ENCODE peak calls at places on chromosome 16, in six cellular contexts. F is fibroblast of lung, I is WERI-Rb-1, S is RWPE1, X is iPS DF 6.9, U is uterus. C is an unnamed sample.

GRCh38 chr16:71467810-71468209 is 5.8 kb upstream of the ZNF23 start:
- DNase-seq in F (peak; percentile 31), I (no peak), S (peak; percentile 75), X (no peak), U (no peak), C (peak; percentile 1)

GRCh38 chr16:10881479-10882030 is 4.6 kb downstream of the CIITA start:
- DNase-seq in F (no peak), I (no peak), S (no peak), X (no peak), U (no peak), C (no peak)

GRCh38 chr16:80527297-80527696 is 13.5 kb upstream of the DYNLRB2 start:
- DNase-seq in F (peak; percentile 17), I (peak; percentile 3), S (no peak), X (peak; percentile 45), U (no peak), C (no peak)

GRCh38 chr16:58197314-58198012 is 443 bp downstream of the CSNK2A2 start:
- DNase-seq in F (no peak), I (no peak), S (peak; percentile 23), X (no peak), U (no peak), C (no peak)

GRCh38 chr16:24683250-24683649 is 46.2 kb upstream of the TNRC6A start:
- DNase-seq in F (no peak), I (no peak), S (no peak), X (no peak), U (no peak), C (no peak)

GRCh38 chr16:60204221-60204620 is 1470.1 kb upstream of the GOT2 start:
- DNase-seq in F (peak; percentile 64), I (no peak), S (peak; percentile 1), X (no peak), U (no peak), C (no peak)

GRCh38 chr16:6573577-6573976 is 759.1 kb upstream of the RBFOX1 start:
- DNase-seq in F (no peak), I (peak; percentile 83), S (no peak), X (no peak), U (no peak), C (peak; percentile 39)

GRCh38 chr16:560701-561412 is 663 bp downstream of the PRR35 start:
- DNase-seq in F (no peak), I (no peak), S (no peak), X (no peak), U (no peak), C (no peak)

GRCh38 chr16:88566158-88566557 is 4.0 kb upstream of the ZC3H18 start:
- DNase-seq in F (peak; percentile 72), I (no peak), S (no peak), X (no peak), U (no peak), C (no peak)

GRCh38 chr16:71610936-71611871 is 14.8 kb upstream of the MARVELD3 start:
- DNase-seq in F (peak; percentile 39), I (peak; percentile 87), S (peak; percentile 67), X (peak; percentile 70), U (peak; percentile 34), C (peak; percentile 60)

GRCh38 chr16:67236551-67237395 is 9.8 kb downstream of the TMEM208 start:
- DNase-seq in F (peak; percentile 38), I (peak; percentile 81), S (peak; percentile 88), X (no peak), U (no peak), C (no peak)

GRCh38 chr16:57469917-57470470 is 7.5 kb downstream of the POLR2C start:
- DNase-seq in F (no peak), I (no peak), S (peak; percentile 51), X (no peak), U (no peak), C (no peak)

GRCh38 chr16:85377388-85378144 is 235.6 kb upstream of the GSE1 start:
- DNase-seq in F (peak; percentile 29), I (no peak), S (no peak), X (no peak), U (no peak), C (no peak)

GRCh38 chr16:81265658-81266451 is 27.4 kb downstream of the BCO1 start:
- DNase-seq in F (peak; percentile 63), I (no peak), S (no peak), X (no peak), U (peak; percentile 84), C (peak; percentile 10)

GRCh38 chr16:88999457-89000206 is 22.6 kb upstream of the CBFA2T3 start:
- DNase-seq in F (no peak), I (no peak), S (no peak), X (no peak), U (no peak), C (no peak)

GRCh38 chr16:12573730-12574383 is 229.8 kb downstream of the CPPED1 start:
- DNase-seq in F (peak; percentile 14), I (peak; percentile 81), S (peak; percentile 54), X (peak; percentile 18), U (no peak), C (peak; percentile 32)

GRCh38 chr16:22736791-22737190 is 77.2 kb upstream of the HS3ST2 start:
- DNase-seq in F (no peak), I (peak; percentile 7), S (no peak), X (no peak), U (no peak), C (no peak)

GRCh38 chr16:4360538-4361021 is 9.5 kb upstream of the PAM16 start:
- DNase-seq in F (no peak), I (peak; percentile 90), S (no peak), X (no peak), U (no peak), C (no peak)

GRCh38 chr16:12291989-12292759 is 315.6 kb downstream of the SNX29 start:
- DNase-seq in F (no peak), I (no peak), S (no peak), X (no peak), U (no peak), C (no peak)

GRCh38 chr16:87877942-87878507 is 8.7 kb upstream of the SLC7A5 start:
- DNase-seq in F (no peak), I (no peak), S (no peak), X (no peak), U (no peak), C (no peak)

GRCh38 chr16:79093554-79093967 is 507.0 kb downstream of the MAF start:
- DNase-seq in F (no peak), I (no peak), S (no peak), X (no peak), U (no peak), C (no peak)

GRCh38 chr16:77833906-77834599 is 45.7 kb downstream of the VAT1L start:
- DNase-seq in F (peak; percentile 97), I (no peak), S (peak; percentile 55), X (no peak), U (no peak), C (no peak)

GRCh38 chr16:14608604-14609003 is 21.5 kb downstream of the PARN start:
- DNase-seq in F (no peak), I (no peak), S (no peak), X (no peak), U (no peak), C (no peak)

GRCh38 chr16:65666132-65666869 is 544.4 kb upstream of the CDH11 start:
- DNase-seq in F (peak; percentile 62), I (no peak), S (peak; percentile 28), X (no peak), U (no peak), C (no peak)

GRCh38 chr16:85460983-85461813 is 151.9 kb upstream of the GSE1 start:
- DNase-seq in F (peak; percentile 54), I (peak; percentile 56), S (no peak), X (no peak), U (peak; percentile 75), C (no peak)

GRCh38 chr16:24970708-24971107 is 44.5 kb downstream of the ARHGAP17 start:
- DNase-seq in F (no peak), I (no peak), S (no peak), X (no peak), U (no peak), C (no peak)

GRCh38 chr16:86018487-86018886 is 119.5 kb downstream of the IRF8 start:
- DNase-seq in F (peak; percentile 29), I (no peak), S (no peak), X (no peak), U (no peak), C (no peak)

GRCh38 chr16:87966685-87967185 is 15.5 kb downstream of the BANP start:
- DNase-seq in F (peak; percentile 18), I (no peak), S (no peak), X (no peak), U (no peak), C (no peak)

GRCh38 chr16:9033125-9033830 is 58.2 kb upstream of the HAPSTR1 start:
- DNase-seq in F (peak; percentile 69), I (peak; percentile 73), S (peak; percentile 64), X (peak; percentile 84), U (no peak), C (no peak)

GRCh38 chr16:30775131-30775380 is 11.9 kb downstream of the ZNF629 start:
- DNase-seq in F (no peak), I (no peak), S (no peak), X (no peak), U (no peak), C (no peak)

GRCh38 chr16:56265184-56265583 is 73.9 kb downstream of the GNAO1 start:
- DNase-seq in F (no peak), I (no peak), S (no peak), X (no peak), U (no peak), C (no peak)
- H3K27ac ChIP-seq in F (no peak overlapping the region), I (no peak overlapping the region), S (no peak overlapping the region), X (no peak overlapping the region), U (no peak overlapping the region), C (peak overlapping the region; percentile 98)

DNA sequence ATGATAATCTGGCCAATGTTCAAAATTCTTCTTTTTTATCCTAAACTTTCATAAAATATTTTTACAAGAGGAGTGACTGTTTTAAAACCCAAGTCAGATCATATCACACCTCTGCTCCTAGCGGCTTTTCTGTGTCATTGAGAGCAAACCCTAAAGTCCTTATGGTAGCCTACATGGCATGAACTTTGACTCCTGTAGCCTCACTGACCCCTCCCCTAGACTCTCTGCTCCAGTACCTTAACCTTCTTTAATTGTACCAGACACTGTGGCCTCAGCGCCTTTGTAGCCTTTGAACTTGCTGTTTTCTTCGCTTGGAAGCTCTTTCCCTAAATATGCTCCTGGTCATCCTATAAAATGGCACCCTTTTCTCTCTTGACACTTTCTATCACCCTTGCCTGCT is 7.3 kb upstream of the SMPD3 start:
- DNase-seq in F (no peak), I (no peak), S (no peak), X (no peak), U (no peak), C (no peak)
- H3K27ac ChIP-seq in F (no peak overlapping the region), I (no peak overlapping the region), S (no peak overlapping the region), X (no peak overlapping the region), U (no peak overlapping the region), C (no peak overlapping the region)

GRCh38 chr16:69926241-69926640 is 24.9 kb upstream of the CLEC18A start:
- DNase-seq in F (no peak), I (no peak), S (no peak), X (no peak), U (no peak), C (no peak)
- H3K27ac ChIP-seq in F (no peak overlapping the region), I (no peak overlapping the region), S (no peak overlapping the region), X (no peak overlapping the region), U (peak overlapping the region; percentile 92), C (peak overlapping the region; percentile 17)

DNA sequence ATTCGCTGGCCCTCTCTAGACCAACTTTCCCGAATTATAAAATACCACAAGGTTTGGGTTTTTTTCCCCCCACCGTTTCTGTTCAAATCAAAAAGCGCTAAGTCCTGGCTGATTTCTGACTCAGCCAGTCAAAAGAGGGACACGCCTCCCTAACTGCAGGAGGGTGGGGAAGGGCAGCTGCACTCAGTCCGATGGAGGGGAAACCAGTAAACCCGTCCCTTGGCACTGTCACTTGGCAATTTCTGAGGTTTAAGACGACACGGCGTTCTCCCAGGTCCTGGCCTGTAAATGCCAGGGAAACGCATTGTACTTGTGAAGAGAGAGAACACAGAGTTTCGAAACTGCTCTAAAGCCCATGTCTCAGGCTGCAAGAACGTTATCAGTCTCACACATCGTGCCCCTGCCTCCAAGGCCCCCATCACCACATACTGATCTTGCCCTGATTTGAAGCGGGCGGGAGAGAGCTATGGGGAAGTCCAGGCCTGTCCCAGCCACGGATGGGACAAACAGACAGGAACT is 57.9 kb downstream of the ZFHX3 start:
- DNase-seq in F (peak; percentile 80), I (no peak), S (peak; percentile 80), X (no peak), U (peak; percentile 66), C (no peak)
- H3K27ac ChIP-seq in F (peak overlapping the region; percentile 90), I (no peak overlapping the region), S (peak overlapping the region; percentile 100), X (no peak overlapping the region), U (peak overlapping the region; percentile 80), C (peak overlapping the region; percentile 6)